ENCODE peak calls at places on chromosomes 16 and 17, in six cellular contexts. W is PC-9; T is neural progenitor cell; H is CD4-positive, alpha-beta memory T cell; M is neuronal stem cell; I is H9. B is an unnamed sample.

GRCh38 chr16:69482410-69482951 is 58.1 kb downstream of the CYB5B start:
- DNase-seq in M (no peak), I (no peak), W (no peak), H (no peak), T (peak; percentile 15), B (peak; percentile 74)

GRCh38 chr17:7887482-7888183 is 956 bp upstream of the CHD3 start:
- DNase-seq in M (peak; percentile 60), T (peak; percentile 88), H (peak; percentile 95), I (peak; percentile 87), W (peak; percentile 94), B (peak; percentile 95)

GRCh38 chr16:89187337-89188063 is 12.8 kb downstream of the SLC22A31 start:
- DNase-seq in H (peak; percentile 75), I (no peak), T (peak; percentile 42), M (no peak), W (peak; percentile 50), B (peak; percentile 40)

GRCh38 chr17:1158879-1159278 is 20.9 kb downstream of the ABR start:
- DNase-seq in W (no peak), T (no peak), M (no peak), I (no peak), H (no peak), B (no peak)

GRCh38 chr17:27339836-27340550 is 46.1 kb downstream of the WSB1 start:
- DNase-seq in I (no peak), W (peak; percentile 74), M (no peak), H (no peak), T (no peak), B (no peak)

GRCh38 chr16:88886915-88887521 is 20.6 kb upstream of the PABPN1L start:
- DNase-seq in I (no peak), T (no peak), H (no peak), W (no peak), M (no peak), B (no peak)

GRCh38 chr17:61284746-61285145 is 114.9 kb upstream of the TBX2 start:
- DNase-seq in M (no peak), I (no peak), T (no peak), W (no peak), H (no peak), B (no peak)

GRCh38 chr17:28228109-28228840 is 90.7 kb upstream of the TMEM97 start:
- DNase-seq in T (peak; percentile 50), H (no peak), W (no peak), I (peak; percentile 80), M (no peak), B (no peak)

GRCh38 chr16:10983175-10983558 is 38.8 kb downstream of the CLEC16A start:
- DNase-seq in T (no peak), M (no peak), H (no peak), I (no peak), W (peak; percentile 53), B (no peak)

GRCh38 chr17:74277935-74278334 is 3.9 kb downstream of the DNAI2 start:
- DNase-seq in M (no peak), H (no peak), W (no peak), I (no peak), T (no peak), B (no peak)

DNA sequence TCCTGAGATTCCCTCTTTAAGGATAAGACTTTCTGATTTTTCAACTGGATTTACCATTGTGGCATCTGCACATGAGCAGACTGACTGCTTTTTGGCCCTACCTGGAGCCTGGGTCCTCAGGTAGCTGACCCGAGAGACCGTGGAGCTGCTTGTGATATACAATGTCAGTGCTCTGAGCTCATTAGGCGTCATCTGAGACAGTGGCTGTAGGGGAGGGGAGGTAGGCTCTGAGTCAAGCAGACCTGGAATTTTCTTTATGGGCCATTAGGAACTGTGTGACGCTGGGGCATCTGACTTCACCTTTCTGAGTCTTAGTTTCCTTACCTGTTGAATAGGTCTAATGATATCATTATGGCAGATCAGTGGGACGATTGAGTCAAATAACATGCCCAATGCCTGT is 389.0 kb downstream of the WWOX start:
- DNase-seq in I (no peak), W (no peak), M (no peak), T (no peak), H (no peak), B (no peak)
- H3K9me3 ChIP-seq in I (no peaks in the 10 kb centered on the region), W (no peaks in the 10 kb centered on the region), M (no peaks in the 10 kb centered on the region), T (no peaks in the 10 kb centered on the region), H (no peaks in the 10 kb centered on the region), B (no peaks in the 10 kb centered on the region)

GRCh38 chr17:79159471-79159870 is 84.8 kb downstream of the ENGASE start:
- DNase-seq in I (no peak), T (no peak), H (no peak), M (no peak), W (no peak), B (no peak)
- H3K27me3 ChIP-seq in I (no peaks in the 10 kb centered on the region), T (no peaks in the 10 kb centered on the region), H (no peaks in the 10 kb centered on the region), M (no peaks in the 10 kb centered on the region), W (peaks cover 92% of the 10 kb centered on the region), B (peaks cover 48% of the 10 kb centered on the region)

DNA sequence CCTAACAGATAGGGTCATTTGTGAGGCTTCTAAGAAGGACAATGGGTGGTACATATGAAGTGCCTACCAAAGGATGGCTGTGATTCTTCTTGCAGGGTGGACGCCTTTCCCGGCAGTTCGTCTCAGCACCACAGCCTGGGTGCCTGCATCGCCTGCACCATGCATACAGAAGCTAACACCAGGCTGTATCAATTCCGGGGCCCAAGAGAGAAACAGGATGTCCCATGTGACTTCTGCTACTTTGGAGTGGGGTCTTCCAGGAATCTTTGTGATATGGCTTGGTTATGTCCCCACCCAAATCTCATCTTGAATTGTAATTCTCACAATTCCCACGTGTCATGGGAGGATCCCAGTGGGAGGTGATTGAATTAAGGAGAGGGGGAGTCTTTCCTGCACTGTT is 251.6 kb upstream of the TNRC6C start:
- DNase-seq in I (peak; percentile 11), W (no peak), M (no peak), T (no peak), H (no peak), B (no peak)
- H3K9me3 ChIP-seq in I (peaks cover 15% of the 10 kb centered on the region), W (no peaks in the 10 kb centered on the region), M (peaks cover 23% of the 10 kb centered on the region), T (peaks cover 19% of the 10 kb centered on the region), H (peaks cover 12% of the 10 kb centered on the region), B (peaks cover 16% of the 10 kb centered on the region)

GRCh38 chr17:38587956-38588771 is 17.6 kb downstream of the SRCIN1 start:
- DNase-seq in I (no peak), M (no peak), H (peak; percentile 13), W (no peak), T (peak; percentile 38), B (no peak)
- H3K27me3 ChIP-seq in I (no peaks in the 10 kb centered on the region), M (no peaks in the 10 kb centered on the region), H (peaks cover 52% of the 10 kb centered on the region), W (no peaks in the 10 kb centered on the region), T (no peaks in the 10 kb centered on the region), B (no peaks in the 10 kb centered on the region)

GRCh38 chr17:82950525-82951102 is 110.8 kb upstream of the ZNF750 start:
- DNase-seq in H (no peak), W (no peak), I (no peak), M (no peak), T (no peak), B (no peak)

GRCh38 chr17:82949984-82950383 is 110.2 kb upstream of the ZNF750 start:
- DNase-seq in T (no peak), W (no peak), H (no peak), I (no peak), M (no peak), B (no peak)

GRCh38 chr17:82948957-82949356 is 109.1 kb upstream of the ZNF750 start:
- DNase-seq in W (no peak), I (no peak), M (no peak), H (no peak), T (no peak), B (no peak)

GRCh38 chr17:82948081-82948511 is 108.3 kb upstream of the ZNF750 start:
- DNase-seq in I (no peak), W (no peak), M (no peak), T (no peak), H (no peak), B (no peak)

GRCh38 chr17:82949361-82949760 is 109.5 kb upstream of the ZNF750 start:
- DNase-seq in W (no peak), I (no peak), M (no peak), H (no peak), T (no peak), B (no peak)
- H3K9me3 ChIP-seq in W (peaks cover 6% of the 10 kb centered on the region), I (peaks cover 75% of the 10 kb centered on the region), M (peaks cover 57% of the 10 kb centered on the region), H (peaks cover 9% of the 10 kb centered on the region), T (peaks cover 33% of the 10 kb centered on the region), B (peaks cover 16% of the 10 kb centered on the region)

DNA sequence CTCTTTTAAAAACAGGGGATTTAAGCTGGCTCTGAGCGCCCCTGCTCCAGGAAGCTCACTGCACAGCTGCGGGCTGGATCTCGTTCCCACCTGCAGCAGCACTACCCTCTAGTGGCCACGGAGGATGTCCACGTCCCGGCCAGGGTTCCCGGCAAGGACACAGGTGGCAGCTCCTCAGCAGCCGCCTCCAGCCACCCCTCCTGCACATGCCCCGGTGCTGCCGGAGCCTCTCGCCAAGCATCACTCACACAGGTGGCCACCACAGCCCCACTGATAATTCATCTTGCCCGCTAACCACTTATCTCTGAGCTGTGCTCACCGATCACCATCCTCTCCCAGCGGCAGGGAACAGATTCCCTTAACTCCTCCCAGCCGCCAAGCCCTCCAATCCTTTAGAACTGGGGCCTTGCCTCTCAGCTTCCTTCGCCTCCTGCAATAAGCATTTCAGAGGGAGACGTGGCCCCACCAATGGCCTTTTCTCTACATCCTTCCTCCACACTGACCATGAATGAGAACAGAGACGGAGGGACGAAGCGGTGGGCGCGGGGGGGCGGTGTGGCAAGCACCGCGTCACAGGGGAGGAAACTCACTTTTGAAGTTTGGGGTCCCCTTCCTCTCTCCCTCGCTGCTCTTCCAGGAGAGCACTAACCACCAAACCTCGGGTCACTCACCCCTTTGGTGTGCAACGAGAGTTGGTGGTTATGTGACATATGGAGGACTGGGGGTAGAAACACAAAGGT is 222.1 kb downstream of the RBFOX3 start:
- DNase-seq in T (peak; percentile 88), I (peak; percentile 90), W (peak; percentile 39), M (peak; percentile 46), H (peak; percentile 33), B (peak; percentile 69)
- H3K27me3 ChIP-seq in T (peaks cover 42% of the 10 kb centered on the region), I (no peaks in the 10 kb centered on the region), W (peaks cover 46% of the 10 kb centered on the region), M (peaks cover 14% of the 10 kb centered on the region), H (no peaks in the 10 kb centered on the region), B (peaks cover 42% of the 10 kb centered on the region)

GRCh38 chr17:44465276-44465675 is 37.9 kb downstream of the GPATCH8 start:
- DNase-seq in T (no peak), M (no peak), I (no peak), W (no peak), H (no peak), B (no peak)

GRCh38 chr17:44465897-44466296 is 37.3 kb downstream of the GPATCH8 start:
- DNase-seq in M (no peak), W (no peak), I (no peak), H (no peak), T (no peak), B (no peak)

GRCh38 chr17:44467108-44467507 is 36.1 kb downstream of the GPATCH8 start:
- DNase-seq in T (no peak), W (no peak), M (no peak), I (no peak), H (no peak), B (no peak)

GRCh38 chr17:44466339-44466738 is 36.9 kb downstream of the GPATCH8 start:
- DNase-seq in T (no peak), W (no peak), H (no peak), I (no peak), M (no peak), B (no peak)

GRCh38 chr17:44464037-44464436 is 39.2 kb downstream of the GPATCH8 start:
- DNase-seq in T (no peak), I (no peak), W (no peak), M (no peak), H (no peak), B (no peak)
- H3K9me3 ChIP-seq in T (no peaks in the 10 kb centered on the region), I (no peaks in the 10 kb centered on the region), W (no peaks in the 10 kb centered on the region), M (no peaks in the 10 kb centered on the region), H (no peaks in the 10 kb centered on the region), B (no peaks in the 10 kb centered on the region)